ENCODE peak calls at places on chromosomes 13 and 19, in seven cellular contexts. O is H9; D is activated effector memory CD4-positive, alpha-beta T cell treated with anti-CD3 and anti-CD28 coated beads, Interleukin-2, amount 50 U/mL, for 16 hours; W is non-pigmented ciliary epithelial cell; M is ACHN; U is H7; X is activated CD4-positive, alpha-beta T cell treated with anti-CD3 and anti-CD28 coated beads, Interleukin-2, amount 10 ng/mL, durations not matched to agents 7 days and 5 days. T is an unnamed sample.

GRCh38 chr19:53504903-53505302 is 33.0 kb upstream of the ZNF331 start:
- DNase-seq in X (no peak), D (no peak), M (no peak), W (no peak), U (no peak), O (no peak), T (no peak)

GRCh38 chr19:13066231-13066630 is 36.4 kb downstream of the LYL1 start:
- DNase-seq in U (no peak), W (no peak), M (no peak), X (no peak), D (no peak), O (no peak), T (no peak)

GRCh38 chr13:65292488-65292901 is 1937.6 kb downstream of the PCDH9 start:
- DNase-seq in D (no peak), O (peak), W (peak), X (no peak), M (peak), U (no peak), T (no peak)

GRCh38 chr19:54660967-54661366 is 1.8 kb upstream of the LILRB4 start:
- DNase-seq in U (no peak), D (no peak), W (no peak), O (no peak), X (no peak), M (no peak), T (no peak)

GRCh38 chr19:1397838-1398237 is 3.5 kb downstream of the GAMT start:
- DNase-seq in D (no peak), X (no peak), U (no peak), O (peak), W (no peak), M (no peak), T (no peak)

GRCh38 chr13:73141292-73141771 is 82.5 kb downstream of the KLF5 start:
- DNase-seq in M (no peak), O (no peak), W (no peak), U (no peak), D (no peak), X (no peak), T (no peak)

GRCh38 chr13:72180253-72180952 is 313.4 kb upstream of the DACH1 start:
- DNase-seq in X (no peak), D (no peak), O (no peak), W (peak), M (peak), U (no peak), T (no peak)

GRCh38 chr19:18842166-18842565 is 10.4 kb downstream of the UPF1 start:
- DNase-seq in X (no peak), M (no peak), D (no peak), U (no peak), W (no peak), O (no peak), T (no peak)

GRCh38 chr19:5047251-5047935 is 78.5 kb downstream of the KDM4B start:
- DNase-seq in O (no peak), X (no peak), M (no peak), W (no peak), D (no peak), U (peak), T (no peak)

GRCh38 chr19:18519962-18520847 is 1.7 kb downstream of the ELL start:
- DNase-seq in W (no peak), D (peak), O (peak), M (peak), X (peak), U (peak), T (no peak)